ENCODE peak calls at places on chromosome 2, in ten cellular contexts. Y is colonic mucosa, N is endothelial cell of umbilical vein, V is osteoblast, S is mesenchymal stem cell, L is H9, A is SJCRH30, D is neural progenitor cell, T is cardiac muscle cell, Q is IMR-90. J is an unnamed sample.

GRCh38 chr2:24457730-24458129 is 33.3 kb upstream of the NCOA1 start:
- DNase-seq in S (no peak), Q (no peak), D (no peak), T (no peak), V (no peak), A (no peak), Y (no peak), L (no peak), N (no peak), J (no peak)

GRCh38 chr2:102147935-102148334 is 5.4 kb downstream of the IL1R1 start:
- DNase-seq in D (no peak), Y (no peak), T (peak; percentile 88), N (no peak), V (no peak), Q (peak; percentile 34), S (peak; percentile 28), L (no peak), A (no peak), J (no peak)

GRCh38 chr2:88738271-88738670 is 46.8 kb downstream of the RPIA start:
- DNase-seq in A (no peak), Y (no peak), L (no peak), V (no peak), S (peak; percentile 8), D (no peak), Q (peak; percentile 55), T (peak; percentile 68), N (peak; percentile 88), J (no peak)

GRCh38 chr2:176428943-176429469 is 159.8 kb downstream of the MTX2 start:
- DNase-seq in L (no peak), T (no peak), S (no peak), Y (no peak), Q (no peak), D (no peak), A (no peak), N (no peak), V (no peak), J (no peak)

GRCh38 chr2:48249631-48250473 is 280.1 kb upstream of the STON1 start:
- DNase-seq in S (peak; percentile 73), L (no peak), N (peak; percentile 22), A (peak; percentile 64), Q (peak; percentile 64), Y (no peak), V (peak; percentile 17), D (no peak), T (peak; percentile 83), J (no peak)

GRCh38 chr2:241272722-241273551 is 42.5 kb downstream of the HDLBP start:
- DNase-seq in T (peak; percentile 82), D (peak; percentile 73), Q (peak; percentile 59), S (peak; percentile 75), A (peak; percentile 77), N (peak; percentile 58), L (peak; percentile 45), V (peak; percentile 96), Y (peak; percentile 76), J (peak; percentile 76)

GRCh38 chr2:11004206-11004605 is 92.5 kb downstream of the KCNF1 start:
- DNase-seq in D (no peak), A (no peak), L (no peak), S (peak; percentile 55), V (no peak), N (peak; percentile 49), Q (peak; percentile 77), Y (no peak), T (peak; percentile 61), J (no peak)

GRCh38 chr2:105502625-105503334 is 103.9 kb upstream of the FHL2 start:
- DNase-seq in A (peak; percentile 73), D (no peak), Y (no peak), S (no peak), T (no peak), Q (no peak), L (no peak), N (no peak), V (peak; percentile 65), J (no peak)

GRCh38 chr2:226125151-226125550 is 674.5 kb downstream of the IRS1 start:
- DNase-seq in L (no peak), T (peak; percentile 53), D (no peak), V (no peak), Y (no peak), N (no peak), Q (no peak), A (no peak), S (no peak), J (no peak)

GRCh38 chr2:98761909-98762308 is 31.0 kb upstream of the MGAT4A start:
- DNase-seq in S (no peak), T (no peak), N (no peak), L (no peak), V (no peak), Q (no peak), D (no peak), Y (no peak), A (no peak), J (no peak)

GRCh38 chr2:98759827-98760625 is 29.1 kb upstream of the MGAT4A start:
- DNase-seq in D (no peak), Q (no peak), S (no peak), A (no peak), N (no peak), V (no peak), Y (no peak), L (no peak), T (no peak), J (no peak)

GRCh38 chr2:98759338-98759737 is 28.4 kb upstream of the MGAT4A start:
- DNase-seq in Y (no peak), L (no peak), T (no peak), N (no peak), Q (no peak), D (no peak), A (no peak), V (no peak), S (no peak), J (no peak)

GRCh38 chr2:98763209-98763951 is 32.4 kb upstream of the MGAT4A start:
- DNase-seq in Y (no peak), T (no peak), S (no peak), D (no peak), V (no peak), A (no peak), Q (no peak), L (no peak), N (no peak), J (no peak)

GRCh38 chr2:98761267-98761781 is 30.4 kb upstream of the MGAT4A start:
- DNase-seq in Q (no peak), V (no peak), L (no peak), S (no peak), D (no peak), T (no peak), N (peak; percentile 32), A (no peak), Y (no peak), J (no peak)
- H3K4me1 ChIP-seq in Q (no peaks in the 10 kb centered on the region), V (peaks cover 11% of the 10 kb centered on the region), L (no peaks in the 10 kb centered on the region), S (no peaks in the 10 kb centered on the region), D (no peaks in the 10 kb centered on the region), T (no peaks in the 10 kb centered on the region), N (peaks cover 20% of the 10 kb centered on the region), A (no peaks in the 10 kb centered on the region), Y (peaks cover 3% of the 10 kb centered on the region), J (no peaks in the 10 kb centered on the region)

GRCh38 chr2:86065512-86065911 is 40.2 kb downstream of the POLR1A start:
- DNase-seq in N (no peak), S (no peak), L (no peak), V (no peak), T (peak; percentile 41), Y (no peak), D (no peak), A (no peak), Q (no peak), J (no peak)

GRCh38 chr2:86068098-86069047 is 37.3 kb downstream of the POLR1A start:
- DNase-seq in D (no peak), L (peak; percentile 18), V (no peak), Q (peak; percentile 30), A (peak; percentile 93), T (no peak), N (no peak), Y (no peak), S (peak; percentile 44), J (no peak)

GRCh38 chr2:86069091-86069685 is 36.5 kb downstream of the POLR1A start:
- DNase-seq in S (peak; percentile 29), Q (no peak), Y (no peak), D (no peak), A (peak; percentile 82), V (no peak), T (no peak), N (no peak), L (no peak), J (no peak)

GRCh38 chr2:86066007-86066578 is 39.6 kb downstream of the POLR1A start:
- DNase-seq in S (no peak), D (no peak), Q (no peak), T (no peak), N (no peak), V (no peak), Y (no peak), A (no peak), L (peak; percentile 7), J (no peak)

GRCh38 chr2:86066915-86067314 is 38.8 kb downstream of the POLR1A start:
- DNase-seq in T (no peak), A (no peak), V (no peak), Y (no peak), D (no peak), N (no peak), Q (no peak), L (no peak), S (no peak), J (no peak)
- H3K9me3 ChIP-seq in T (no peaks in the 10 kb centered on the region), A (peaks cover 14% of the 10 kb centered on the region), V (no peaks in the 10 kb centered on the region), Y (no peaks in the 10 kb centered on the region), D (no peaks in the 10 kb centered on the region), N (no peaks in the 10 kb centered on the region), Q (no peaks in the 10 kb centered on the region), L (no peaks in the 10 kb centered on the region), S (peaks cover 7% of the 10 kb centered on the region), J (no peaks in the 10 kb centered on the region)

DNA sequence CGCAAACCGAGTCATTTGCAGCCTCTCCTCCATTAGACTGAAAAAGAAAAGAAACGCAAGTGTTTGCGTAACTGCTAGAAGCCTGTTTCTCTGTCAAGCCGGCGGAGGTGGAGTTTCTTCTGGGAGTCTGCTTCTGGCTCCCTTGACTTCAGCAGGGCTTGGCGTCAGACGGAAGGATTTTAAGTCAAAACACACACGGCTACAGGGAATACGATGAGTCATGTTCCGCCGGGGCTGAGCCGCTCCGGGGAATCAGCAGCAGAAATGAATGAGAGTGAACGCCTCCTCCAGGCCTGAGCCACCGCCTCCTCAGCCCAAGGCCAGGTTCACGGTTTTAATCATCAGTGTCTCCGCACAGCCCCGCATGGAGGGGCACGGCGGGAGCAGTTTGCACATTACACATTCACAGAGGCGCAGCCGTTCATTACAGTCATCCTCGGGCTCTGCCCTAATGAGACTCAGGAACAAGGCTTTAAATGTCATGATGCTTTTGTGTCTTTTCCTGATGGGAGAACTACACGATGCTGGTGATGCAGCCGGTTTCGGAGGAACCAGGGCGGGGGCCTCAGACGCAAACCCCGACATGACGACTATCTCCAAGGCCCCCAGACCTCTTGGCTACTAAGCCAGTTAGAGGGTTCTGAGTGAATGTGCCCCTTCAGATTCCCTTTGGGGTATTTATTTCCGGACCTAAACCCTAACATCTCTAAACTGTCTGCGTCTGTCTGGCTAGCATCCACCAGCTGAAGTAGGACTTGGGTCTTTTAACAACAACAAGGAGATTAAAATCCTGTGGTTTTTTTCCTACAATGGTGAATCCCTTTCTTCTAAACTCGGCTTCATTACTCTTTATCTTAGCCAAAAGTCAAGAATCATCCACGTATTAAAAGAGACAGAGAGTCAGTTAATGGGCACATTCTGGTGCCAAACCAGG is 11.1 kb upstream of the SCG2 start:
- DNase-seq in T (peak; percentile 99), A (peak; percentile 38), N (peak; percentile 94), Q (peak; percentile 99), L (peak; percentile 82), V (peak; percentile 95), Y (peak; percentile 52), S (peak; percentile 99), D (peak; percentile 55), J (peak; percentile 90)
- H3K27me3 ChIP-seq in T (peaks cover 49% of the 10 kb centered on the region), A (no peaks in the 10 kb centered on the region), N (peaks cover 2% of the 10 kb centered on the region), Q (no peaks in the 10 kb centered on the region), L (peaks cover 3% of the 10 kb centered on the region), V (peaks cover under 1% of the 10 kb centered on the region), Y (no peaks in the 10 kb centered on the region), S (no peaks in the 10 kb centered on the region), D (peaks cover 86% of the 10 kb centered on the region), J (no peaks in the 10 kb centered on the region)

GRCh38 chr2:233419626-233420431 is 65.5 kb downstream of the DGKD start:
- DNase-seq in Y (no peak), L (no peak), Q (peak; percentile 31), V (no peak), A (no peak), D (peak; percentile 64), T (peak; percentile 31), N (no peak), S (no peak), J (no peak)
- H3K4me1 ChIP-seq in Y (peaks cover 29% of the 10 kb centered on the region), L (peaks cover 8% of the 10 kb centered on the region), Q (peaks cover 23% of the 10 kb centered on the region), V (peaks cover 33% of the 10 kb centered on the region), A (peaks cover 5% of the 10 kb centered on the region), D (peaks cover 10% of the 10 kb centered on the region), T (peaks cover 16% of the 10 kb centered on the region), N (peaks cover 33% of the 10 kb centered on the region), S (peaks cover 15% of the 10 kb centered on the region), J (peaks cover 13% of the 10 kb centered on the region)

J was measured in BE2C.